ENCODE peak calls at places on chromosomes 5 and 9, in five cellular contexts. One of them, this sample, is unnamed.

GRCh38 chr5:151058891-151059611 is 21.8 kb downstream of the TNIP1 start:
- DNase-seq in IMR-90: no peak
- DNase-seq in psoas muscle: no peak
- DNase-seq in stromal cell of bone marrow: no peak
- DNase-seq in iPS-NIHi11: no peak
- DNase-seq in this sample: no peak

GRCh38 chr5:72076901-72077300 is 30.4 kb upstream of the MAP1B start:
- DNase-seq in IMR-90: no peak
- DNase-seq in psoas muscle: no peak
- DNase-seq in stromal cell of bone marrow: no peak
- DNase-seq in iPS-NIHi11: no peak
- DNase-seq in this sample: no peak

GRCh38 chr5:172486451-172486850 is 32.1 kb upstream of the SH3PXD2B start:
- DNase-seq in iPS-NIHi11: no peak
- DNase-seq in psoas muscle: no peak
- DNase-seq in IMR-90: no peak
- DNase-seq in stromal cell of bone marrow: no peak
- DNase-seq in this sample: no peak

GRCh38 chr5:5373351-5374033 is 49.0 kb upstream of the ICE1 start:
- DNase-seq in IMR-90: no peak
- DNase-seq in stromal cell of bone marrow: peak
- DNase-seq in iPS-NIHi11: no peak
- DNase-seq in psoas muscle: peak
- DNase-seq in this sample: no peak

GRCh38 chr9:134306583-134307222 is 19.6 kb upstream of the RXRA start:
- DNase-seq in IMR-90: no peak
- DNase-seq in stromal cell of bone marrow: no peak
- DNase-seq in psoas muscle: peak
- DNase-seq in iPS-NIHi11: no peak
- DNase-seq in this sample: no peak

GRCh38 chr5:179558912-179559279 is 8.5 kb downstream of the RUFY1 start:
- DNase-seq in psoas muscle: no peak
- DNase-seq in iPS-NIHi11: peak
- DNase-seq in stromal cell of bone marrow: peak
- DNase-seq in IMR-90: peak
- DNase-seq in this sample: no peak

GRCh38 chr9:129077236-129077635 is 3.7 kb upstream of the DOLPP1 start:
- DNase-seq in iPS-NIHi11: no peak
- DNase-seq in IMR-90: no peak
- DNase-seq in psoas muscle: no peak
- DNase-seq in stromal cell of bone marrow: no peak
- DNase-seq in this sample: peak

GRCh38 chr5:65021527-65022226 is 252.9 kb downstream of the CWC27 start:
- DNase-seq in stromal cell of bone marrow: no peak
- DNase-seq in IMR-90: no peak
- DNase-seq in iPS-NIHi11: no peak
- DNase-seq in psoas muscle: no peak
- DNase-seq in this sample: no peak

GRCh38 chr9:34363619-34364351 is 12.9 kb downstream of the MYORG start:
- DNase-seq in psoas muscle: no peak
- DNase-seq in stromal cell of bone marrow: no peak
- DNase-seq in iPS-NIHi11: peak
- DNase-seq in IMR-90: no peak
- DNase-seq in this sample: peak

GRCh38 chr5:33180900-33181299 is 259.9 kb upstream of the TARS1 start:
- DNase-seq in stromal cell of bone marrow: peak
- DNase-seq in psoas muscle: no peak
- DNase-seq in iPS-NIHi11: no peak
- DNase-seq in IMR-90: peak
- DNase-seq in this sample: no peak

GRCh38 chr9:89723696-89724095 is 118.9 kb downstream of the GADD45G start:
- DNase-seq in stromal cell of bone marrow: no peak
- DNase-seq in IMR-90: no peak
- DNase-seq in psoas muscle: no peak
- DNase-seq in iPS-NIHi11: no peak
- DNase-seq in this sample: no peak

GRCh38 chr9:109968702-109969450 is 188.9 kb downstream of the PALM2AKAP2 start:
- DNase-seq in iPS-NIHi11: peak
- DNase-seq in IMR-90: peak
- DNase-seq in stromal cell of bone marrow: no peak
- DNase-seq in psoas muscle: no peak
- DNase-seq in this sample: no peak

GRCh38 chr5:15300141-15300540 is 199.8 kb upstream of the FBXL7 start:
- DNase-seq in psoas muscle: no peak
- DNase-seq in iPS-NIHi11: no peak
- DNase-seq in stromal cell of bone marrow: no peak
- DNase-seq in IMR-90: no peak
- DNase-seq in this sample: no peak

GRCh38 chr5:14588758-14589543 is 7.4 kb downstream of the OTULINL start:
- DNase-seq in iPS-NIHi11: no peak
- DNase-seq in psoas muscle: no peak
- DNase-seq in IMR-90: no peak
- DNase-seq in stromal cell of bone marrow: no peak
- DNase-seq in this sample: no peak

GRCh38 chr5:16916262-16916878 is 19.7 kb downstream of the MYO10 start:
- DNase-seq in stromal cell of bone marrow: peak
- DNase-seq in IMR-90: peak
- DNase-seq in iPS-NIHi11: no peak
- DNase-seq in psoas muscle: no peak
- DNase-seq in this sample: peak

GRCh38 chr9:75054373-75055001 is 26.4 kb upstream of the CARNMT1 start:
- DNase-seq in iPS-NIHi11: no peak
- DNase-seq in stromal cell of bone marrow: peak
- DNase-seq in IMR-90: peak
- DNase-seq in psoas muscle: no peak
- DNase-seq in this sample: peak

GRCh38 chr9:613771-614347 is 227.6 kb upstream of the DMRT1 start:
- DNase-seq in psoas muscle: peak
- DNase-seq in iPS-NIHi11: peak
- DNase-seq in IMR-90: peak
- DNase-seq in stromal cell of bone marrow: peak
- DNase-seq in this sample: peak

GRCh38 chr5:157689942-157690689 is 18.8 kb downstream of the C5orf52 start:
- DNase-seq in iPS-NIHi11: peak
- DNase-seq in IMR-90: no peak
- DNase-seq in psoas muscle: no peak
- DNase-seq in stromal cell of bone marrow: no peak
- DNase-seq in this sample: no peak

GRCh38 chr5:228886-229285 is 10.8 kb downstream of the SDHA start:
- DNase-seq in psoas muscle: no peak
- DNase-seq in IMR-90: no peak
- DNase-seq in stromal cell of bone marrow: no peak
- DNase-seq in iPS-NIHi11: no peak
- DNase-seq in this sample: no peak

This sample was measured in osteoblast.